ENCODE peak calls at places on chromosomes 12 and 14, in six cellular contexts. F, T, G, C, H and X are unnamed samples.

GRCh38 chr12:48816148-48816854 is 2.0 kb upstream of the CACNB3 start:
- DNase-seq in F (peak; percentile 17), T (no peak), G (no peak), C (no peak), H (no peak), X (no peak)

GRCh38 chr14:72495668-72496067 is 398.2 kb downstream of the DPF3 start:
- DNase-seq in F (peak; percentile 20), T (no peak), G (no peak), C (no peak), H (peak; percentile 34), X (no peak)

GRCh38 chr14:73467800-73468199 is 9.5 kb upstream of the NUMB start:
- DNase-seq in F (peak; percentile 50), T (no peak), G (peak; percentile 12), C (no peak), H (peak; percentile 74), X (no peak)

GRCh38 chr12:31245822-31246469 is 80.0 kb downstream of the SINHCAF start:
- DNase-seq in F (peak; percentile 32), T (no peak), G (peak; percentile 34), C (no peak), H (no peak), X (no peak)

GRCh38 chr12:109462868-109463692 is 14.0 kb downstream of the KCTD10 start:
- DNase-seq in F (peak; percentile 99), T (peak; percentile 50), G (no peak), C (peak; percentile 88), H (peak; percentile 98), X (no peak)

GRCh38 chr12:42326466-42327226 is 679 bp downstream of the PPHLN1 start:
- DNase-seq in F (peak; percentile 50), T (no peak), G (peak; percentile 19), C (no peak), H (peak; percentile 27), X (no peak)

GRCh38 chr12:68530965-68531364 is 79.7 kb upstream of the RAP1B start:
- DNase-seq in F (peak; percentile 83), T (no peak), G (no peak), C (peak; percentile 58), H (peak; percentile 77), X (no peak)

GRCh38 chr12:111728795-111729194 is 37.9 kb upstream of the ALDH2 start:
- DNase-seq in F (no peak), T (no peak), G (no peak), C (no peak), H (no peak), X (no peak)

GRCh38 chr12:75909714-75910451 is 121.7 kb downstream of the PHLDA1 start:
- DNase-seq in F (peak; percentile 47), T (no peak), G (no peak), C (no peak), H (no peak), X (no peak)

GRCh38 chr12:3291939-3292338 is 199.1 kb upstream of the PRMT8 start:
- DNase-seq in F (no peak), T (no peak), G (no peak), C (no peak), H (no peak), X (no peak)

GRCh38 chr14:20327005-20327869 is 5.8 kb downstream of the CCNB1IP1 start:
- DNase-seq in F (peak; percentile 77), T (peak; percentile 32), G (no peak), C (peak; percentile 46), H (peak; percentile 72), X (no peak)

GRCh38 chr14:23034498-23035302 is at the start of gene PSMB5:
- DNase-seq in F (peak; percentile 96), T (peak; percentile 84), G (peak; percentile 85), C (peak; percentile 94), H (peak; percentile 96), X (peak; percentile 91)

GRCh38 chr14:88551936-88552565 is 2.8 kb downstream of the PTPN21 start:
- DNase-seq in F (peak; percentile 38), T (no peak), G (no peak), C (peak; percentile 30), H (peak; percentile 19), X (no peak)

GRCh38 chr12:6547987-6548386 is 7.9 kb downstream of the IFFO1 start:
- DNase-seq in F (peak; percentile 85), T (no peak), G (peak; percentile 27), C (peak; percentile 58), H (peak; percentile 89), X (no peak)

GRCh38 chr12:128951448-128951847 is 98.2 kb downstream of the GLT1D1 start:
- DNase-seq in F (no peak), T (no peak), G (no peak), C (no peak), H (no peak), X (no peak)

GRCh38 chr12:74891276-74891675 is 318.4 kb downstream of the KCNC2 start:
- DNase-seq in F (no peak), T (no peak), G (no peak), C (no peak), H (no peak), X (no peak)

GRCh38 chr12:113899042-113899843 is 66.9 kb downstream of the RBM19 start:
- DNase-seq in F (no peak), T (no peak), G (no peak), C (no peak), H (no peak), X (no peak)

GRCh38 chr12:110281549-110282342 is 699 bp downstream of the ATP2A2 start:
- DNase-seq in F (peak; percentile 56), T (no peak), G (no peak), C (peak; percentile 34), H (peak; percentile 55), X (peak; percentile 62)

GRCh38 chr12:18275974-18276373 is 14.7 kb downstream of the PIK3C2G start:
- DNase-seq in F (no peak), T (no peak), G (no peak), C (no peak), H (peak; percentile 22), X (no peak)

GRCh38 chr14:64656986-64657385 is 47.2 kb upstream of the PLEKHG3 start:
- DNase-seq in F (peak; percentile 81), T (no peak), G (no peak), C (no peak), H (no peak), X (no peak)

GRCh38 chr14:101840649-101841365 is 79.3 kb downstream of the PPP2R5C start:
- DNase-seq in F (no peak), T (no peak), G (no peak), C (no peak), H (no peak), X (no peak)

GRCh38 chr12:2266666-2267623 is 214.2 kb downstream of the CACNA1C start:
- DNase-seq in F (no peak), T (no peak), G (no peak), C (no peak), H (no peak), X (no peak)

GRCh38 chr12:53205747-53206146 is 1.3 kb downstream of the ITGB7 start:
- DNase-seq in F (peak; percentile 89), T (no peak), G (no peak), C (no peak), H (peak; percentile 89), X (no peak)

GRCh38 chr14:53153702-53154112 is 584 bp upstream of the DDHD1 start:
- DNase-seq in F (no peak), T (no peak), G (no peak), C (no peak), H (no peak), X (no peak)

GRCh38 chr12:90456248-90456647 is 498.7 kb downstream of the CCER1 start:
- DNase-seq in F (no peak), T (no peak), G (no peak), C (no peak), H (no peak), X (no peak)
- H3K4me1 ChIP-seq in F (no peaks in the 10 kb centered on the region), T (no peaks in the 10 kb centered on the region), G (no peaks in the 10 kb centered on the region), C (no peaks in the 10 kb centered on the region), H (no peaks in the 10 kb centered on the region), X (no peaks in the 10 kb centered on the region)

DNA sequence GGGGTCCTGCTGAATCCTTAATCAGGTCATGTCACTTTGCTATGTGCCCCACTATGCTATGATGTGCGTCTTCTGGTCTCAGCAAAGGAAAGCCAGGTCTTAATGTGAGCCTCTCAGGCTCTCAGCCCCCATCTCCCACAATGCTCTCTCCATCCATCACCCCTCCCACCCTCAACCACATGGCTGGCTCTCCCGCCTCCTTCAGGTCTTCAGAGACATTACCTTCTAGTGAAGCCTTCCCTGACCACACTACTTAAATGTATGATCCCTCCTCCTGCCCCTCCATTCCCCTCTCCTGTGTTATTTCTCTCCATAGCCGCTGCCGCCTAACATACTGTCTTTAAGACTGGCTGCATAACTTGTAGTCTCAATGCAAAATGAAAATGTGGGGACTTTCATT is 50.5 kb downstream of the KRT80 start:
- DNase-seq in F (no peak), T (no peak), G (peak; percentile 45), C (no peak), H (no peak), X (no peak)
- TF ChIP-seq CTCF in F (no peak), T (no peak), G (peak; percentile 23), C (no peak), H (peak; percentile 10), X (no peak)

DNA sequence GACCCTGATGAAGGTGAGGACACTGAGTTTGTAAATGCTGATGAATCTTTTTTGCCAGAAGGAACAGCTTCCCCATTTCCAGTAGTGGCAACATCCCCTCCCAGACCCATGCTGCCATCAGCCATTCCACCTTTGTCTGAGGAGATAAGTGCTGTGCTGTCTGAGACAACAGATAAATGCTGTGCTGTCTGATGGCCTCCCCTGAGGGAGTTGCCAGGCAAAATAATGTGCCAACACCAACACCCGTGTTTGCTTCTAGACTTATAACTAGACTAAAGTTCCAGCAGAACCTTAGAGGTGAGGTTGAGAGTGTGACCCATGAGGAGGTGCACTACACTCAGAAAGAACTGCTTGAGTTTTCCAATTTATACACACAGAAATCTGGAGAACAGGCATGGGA is 349.5 kb downstream of the C12orf75 start:
- DNase-seq in F (no peak), T (no peak), G (no peak), C (no peak), H (no peak), X (no peak)
- H3K4me1 ChIP-seq in F (no peaks in the 10 kb centered on the region), T (no peaks in the 10 kb centered on the region), G (no peaks in the 10 kb centered on the region), C (peaks cover 6% of the 10 kb centered on the region), H (peaks cover 5% of the 10 kb centered on the region), X (no peaks in the 10 kb centered on the region)

GRCh38 chr12:56955631-56956256 is 1.7 kb downstream of the RDH16 start:
- DNase-seq in F (peak; percentile 66), T (no peak), G (no peak), C (no peak), H (peak; percentile 22), X (no peak)
- TF ChIP-seq CTCF in F (no peak), T (no peak), G (no peak), C (no peak), H (no peak), X (no peak)

GRCh38 chr14:76829016-76829365 is 2.8 kb downstream of the LRRC74A start:
- DNase-seq in F (peak; percentile 77), T (no peak), G (no peak), C (peak; percentile 55), H (no peak), X (no peak)

GRCh38 chr14:76827696-76828301 is 1.6 kb downstream of the LRRC74A start:
- DNase-seq in F (peak; percentile 65), T (no peak), G (no peak), C (peak; percentile 51), H (no peak), X (peak; percentile 73)

GRCh38 chr14:76828339-76829015 is 2.3 kb downstream of the LRRC74A start:
- DNase-seq in F (peak; percentile 38), T (no peak), G (no peak), C (no peak), H (no peak), X (peak; percentile 94)

GRCh38 chr14:76832503-76832988 is 6.3 kb downstream of the LRRC74A start:
- DNase-seq in F (peak; percentile 72), T (no peak), G (no peak), C (no peak), H (no peak), X (no peak)

GRCh38 chr14:76829650-76830421 is 3.6 kb downstream of the LRRC74A start:
- DNase-seq in F (peak; percentile 91), T (no peak), G (no peak), C (peak; percentile 77), H (no peak), X (peak; percentile 86)
- H3K4me1 ChIP-seq in F (peaks cover 3% of the 10 kb centered on the region), T (no peaks in the 10 kb centered on the region), G (no peaks in the 10 kb centered on the region), C (peaks cover 55% of the 10 kb centered on the region), H (no peaks in the 10 kb centered on the region), X (peaks cover 75% of the 10 kb centered on the region)

GRCh38 chr12:67394600-67394999 is 125.4 kb downstream of the CAND1 start:
- DNase-seq in F (peak; percentile 68), T (no peak), G (no peak), C (peak; percentile 63), H (peak; percentile 57), X (peak; percentile 70)
- TF ChIP-seq CTCF in F (peak; percentile 28), T (no peak), G (no peak), C (no peak), H (peak; percentile 20), X (no peak)